ENCODE peak calls at places on chromosomes 6 and 20, in five cellular contexts. Q is astrocyte of the spinal cord, C is pancreas, E is RWPE1, M is PC-9. Z is an unnamed sample.

GRCh38 chr6:152552616-152553209 is 84.4 kb downstream of the SYNE1 start:
- DNase-seq in C (peak), M (peak), E (peak), Q (peak), Z (peak)

GRCh38 chr6:104402572-104402971 is 457.1 kb downstream of the HACE1 start:
- DNase-seq in M (no peak), C (no peak), E (no peak), Q (no peak), Z (no peak)

GRCh38 chr6:157227202-157228166 is 95.8 kb downstream of the TMEM242 start:
- DNase-seq in E (no peak), C (no peak), M (no peak), Q (no peak), Z (no peak)

GRCh38 chr6:119463081-119463626 is 113.6 kb upstream of the MAN1A1 start:
- DNase-seq in M (no peak), Q (no peak), E (no peak), C (no peak), Z (no peak)

GRCh38 chr6:122482750-122483080 is 11.1 kb upstream of the SERINC1 start:
- DNase-seq in Q (no peak), E (no peak), M (no peak), C (no peak), Z (no peak)

GRCh38 chr6:148758492-148758891 is 11.7 kb downstream of the UST start:
- DNase-seq in Q (no peak), E (no peak), M (no peak), C (no peak), Z (no peak)

GRCh38 chr6:47084530-47084929 is 42.4 kb upstream of the ADGRF1 start:
- DNase-seq in E (no peak), M (no peak), C (no peak), Q (no peak), Z (no peak)

GRCh38 chr6:151068761-151069312 is 170.9 kb upstream of the AKAP12 start:
- DNase-seq in Q (peak), E (no peak), M (no peak), C (no peak), Z (no peak)

GRCh38 chr20:63471002-63471718 is 1.3 kb downstream of the KCNQ2 start:
- DNase-seq in E (no peak), Q (no peak), C (no peak), M (no peak), Z (peak)

GRCh38 chr6:138105446-138105845 is 1.8 kb downstream of the PERP start:
- DNase-seq in M (peak), Q (no peak), C (no peak), E (peak), Z (no peak)

GRCh38 chr6:159075506-159076100 is 30.8 kb upstream of the TAGAP start:
- DNase-seq in C (no peak), M (no peak), Q (peak), E (no peak), Z (no peak)

GRCh38 chr6:46288863-46289262 is 118.1 kb upstream of the ENPP5 start:
- DNase-seq in M (no peak), E (no peak), C (no peak), Q (no peak), Z (no peak)

GRCh38 chr20:46965124-46965455 is 70.4 kb downstream of the EYA2 start:
- DNase-seq in C (no peak), E (no peak), M (no peak), Q (no peak), Z (no peak)
- TF ChIP-seq CTCF in C (no peak), E (no peak), M (no peak), Q (no peak), Z (no peak)

DNA sequence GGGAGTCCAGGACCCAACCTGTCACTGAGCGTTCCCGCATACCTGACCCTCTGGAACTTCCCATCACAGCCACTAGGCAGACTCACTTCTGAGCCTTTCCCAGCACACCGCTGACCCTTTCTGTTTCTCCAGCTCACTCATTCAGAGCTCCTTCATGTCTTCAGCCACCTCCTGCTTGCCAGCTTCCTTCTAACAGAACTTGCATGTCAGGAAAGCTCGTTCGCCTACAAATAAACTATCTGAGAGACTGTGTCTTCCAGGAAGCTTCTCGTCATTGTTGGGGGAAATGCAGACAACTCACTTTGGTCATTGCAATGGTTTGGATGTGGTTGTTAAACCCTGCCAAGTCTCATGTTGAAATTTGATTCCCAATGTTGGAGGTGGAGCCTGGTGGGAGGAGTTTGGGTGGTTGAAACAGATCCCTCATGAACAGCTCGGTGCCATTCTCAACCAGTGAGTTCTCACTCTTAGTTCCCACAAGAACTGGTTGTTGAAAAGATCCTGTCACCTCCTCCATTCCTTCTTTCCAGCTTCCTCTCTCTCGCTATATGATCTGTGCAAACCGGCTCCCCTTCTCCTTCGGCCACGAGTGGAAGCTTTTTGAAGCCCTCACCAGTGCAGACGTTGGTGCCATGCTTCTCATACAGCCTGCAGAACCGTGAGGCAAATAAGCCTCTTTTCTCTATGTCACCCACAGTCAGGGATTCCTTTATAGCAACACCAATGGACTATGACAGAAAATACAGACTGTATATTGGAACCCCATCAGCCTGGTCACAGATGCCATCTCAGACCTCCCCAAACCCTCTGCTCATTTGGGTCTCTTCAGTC is 1.4 kb upstream of the MUC21 start:
- DNase-seq in E (no peak), Q (peak), M (peak), C (no peak), Z (no peak)
- TF ChIP-seq CTCF in E (no peak), Q (peak), M (no peak), C (no peak), Z (peak)

DNA sequence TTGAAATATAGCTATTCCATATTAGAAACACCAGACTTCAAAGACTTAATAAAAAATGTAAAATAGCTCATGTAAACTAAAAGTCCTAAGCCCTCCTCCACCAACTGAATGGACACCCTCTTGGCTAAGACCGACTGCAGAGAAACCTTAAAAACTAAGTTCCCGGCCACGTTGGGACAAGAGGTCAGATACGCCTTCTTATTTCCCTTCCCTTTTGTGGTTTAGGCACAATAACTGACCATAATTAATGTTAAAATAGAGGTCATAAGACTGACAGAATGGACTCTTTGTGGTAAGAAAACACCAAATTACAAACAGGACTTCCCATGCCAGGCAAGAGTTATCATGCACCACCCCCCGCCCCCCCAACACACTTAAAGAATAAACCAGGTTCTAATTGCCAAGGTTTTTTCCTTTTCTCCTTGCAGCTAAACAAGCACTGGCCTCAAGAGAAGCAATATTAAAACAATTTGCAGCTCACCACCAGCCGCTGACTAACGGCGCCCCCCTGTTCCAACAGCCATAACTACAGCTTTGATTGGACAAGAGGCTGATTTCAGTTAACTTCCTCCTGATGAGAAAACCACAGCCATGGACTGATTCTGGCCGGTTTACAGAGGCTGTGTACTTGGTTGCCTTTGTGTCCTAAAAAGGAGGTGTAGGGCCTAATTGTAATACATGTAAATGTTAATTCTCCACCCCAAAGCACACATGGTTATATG is 10.7 kb upstream of the LAMP5 start:
- DNase-seq in E (no peak), C (no peak), Q (peak), M (no peak), Z (peak)
- TF ChIP-seq CTCF in E (no peak), C (no peak), Q (peak), M (no peak), Z (no peak)

GRCh38 chr20:33576432-33576883 is 85.7 kb upstream of the C20orf144 start:
- DNase-seq in C (no peak), E (no peak), Q (no peak), M (no peak), Z (peak)
- TF ChIP-seq CTCF in C (no peak), E (no peak), Q (no peak), M (no peak), Z (no peak)

DNA sequence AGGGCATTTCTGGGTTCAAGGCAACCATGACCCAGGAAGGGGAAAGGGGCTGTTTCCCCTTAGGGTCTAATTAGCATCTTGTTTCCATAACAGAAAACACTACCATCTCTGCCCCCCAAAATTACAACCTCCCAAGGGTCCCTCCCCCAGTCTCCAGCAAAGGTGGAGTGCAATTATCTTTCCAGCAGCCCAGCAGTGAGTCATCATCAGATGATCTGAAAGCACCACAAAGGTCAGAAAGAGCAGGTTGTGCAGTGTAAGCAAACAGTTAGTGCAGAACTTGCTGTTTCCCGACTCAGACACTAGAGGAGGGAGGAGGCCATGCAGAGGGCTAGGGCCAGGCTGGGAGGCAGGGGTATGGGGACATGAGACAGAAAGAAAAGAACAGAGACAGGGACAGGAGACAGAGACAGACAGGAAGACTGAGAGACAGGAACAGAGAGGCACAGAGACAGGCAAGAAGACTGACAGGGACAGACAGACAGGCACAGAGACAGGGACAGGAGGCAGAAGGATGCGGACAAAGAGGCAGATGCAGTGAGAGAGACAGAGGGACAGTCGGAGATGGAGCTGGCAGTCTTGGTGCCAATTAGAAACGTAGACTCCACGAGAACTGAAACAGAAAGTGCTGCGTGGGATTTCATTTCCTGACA is 62.5 kb downstream of the PYGB start:
- DNase-seq in E (peak), Q (peak), M (peak), C (peak), Z (peak)
- TF ChIP-seq CTCF in E (peak), Q (peak), M (peak), C (no peak), Z (peak)

GRCh38 chr20:24533449-24533848 is 64.0 kb downstream of the SYNDIG1 start:
- DNase-seq in C (no peak), Q (no peak), E (no peak), M (no peak), Z (no peak)
- TF ChIP-seq CTCF in C (no peak), Q (no peak), E (no peak), M (no peak), Z (no peak)

DNA sequence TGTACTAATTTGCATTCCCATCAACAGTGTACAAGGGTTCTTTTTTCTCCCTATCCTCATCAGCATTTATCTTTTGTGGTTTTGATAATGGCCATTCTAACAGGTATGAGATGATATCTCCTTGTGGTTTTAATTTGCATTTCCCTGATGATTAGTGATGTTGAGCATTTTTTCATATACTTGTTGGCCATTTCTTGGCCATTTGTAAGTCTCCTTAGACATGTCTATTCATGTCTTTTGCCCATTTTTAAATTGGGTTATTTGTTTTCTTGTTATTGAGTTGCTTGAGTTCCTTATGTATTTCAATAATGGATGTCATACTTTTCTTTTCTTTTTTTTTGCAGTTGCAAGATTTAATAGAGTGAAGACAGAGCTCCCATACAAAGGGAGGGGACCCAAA is 17.8 kb downstream of the FOXQ1 start:
- DNase-seq in E (no peak), Q (no peak), M (no peak), C (no peak), Z (no peak)
- TF ChIP-seq CTCF in E (no peak), Q (no peak), M (no peak), C (no peak), Z (no peak)

GRCh38 chr6:125759184-125759902 is 9.9 kb downstream of the HEY2 start:
- DNase-seq in Q (no peak), C (no peak), E (no peak), M (no peak), Z (peak)
- TF ChIP-seq CTCF in Q (peak), C (no peak), E (no peak), M (no peak), Z (peak)

GRCh38 chr6:16760536-16761468 is at the start of gene ATXN1:
- DNase-seq in M (peak), E (peak), C (peak), Q (no peak), Z (peak)
- TF ChIP-seq CTCF in M (no peak), E (no peak), C (no peak), Q (peak), Z (no peak)

GRCh38 chr6:139370047-139370706 is 4.3 kb downstream of the CITED2 start:
- DNase-seq in E (no peak), C (no peak), Q (peak), M (peak), Z (no peak)

GRCh38 chr6:139369568-139370046 is 4.8 kb downstream of the CITED2 start:
- DNase-seq in E (peak), Q (peak), M (peak), C (no peak), Z (no peak)

GRCh38 chr6:139367810-139368321 is 6.6 kb downstream of the CITED2 start:
- DNase-seq in C (no peak), E (no peak), Q (peak), M (no peak), Z (no peak)

GRCh38 chr6:139368661-139369060 is 5.8 kb downstream of the CITED2 start:
- DNase-seq in Q (no peak), M (no peak), C (no peak), E (no peak), Z (no peak)

GRCh38 chr6:139369068-139369467 is 5.4 kb downstream of the CITED2 start:
- DNase-seq in E (no peak), Q (no peak), C (no peak), M (peak), Z (no peak)
- TF ChIP-seq CTCF in E (no peak), Q (no peak), C (no peak), M (no peak), Z (no peak)

Z was measured in glutamatergic neuron.